ENCODE peak calls at places on chromosome 12, in nine cellular contexts. O, Z, C, F, E, U, H, I and L are unnamed samples.

GRCh38 chr12:103423061-103423473 is 72.7 kb downstream of the C12orf42 start:
- DNase-seq in O (no peak), Z (no peak), C (no peak), F (no peak), E (no peak), U (no peak), H (no peak), I (no peak), L (no peak)

GRCh38 chr12:32016680-32017482 is 57.7 kb downstream of the RESF1 start:
- DNase-seq in O (no peak), Z (no peak), C (no peak), F (no peak), E (no peak), U (no peak), H (no peak), I (no peak), L (no peak)

GRCh38 chr12:4107436-4107878 is 166.1 kb upstream of the CCND2 start:
- DNase-seq in O (no peak), Z (peak), C (peak), F (no peak), E (peak), U (peak), H (peak), I (peak), L (peak)

GRCh38 chr12:14665354-14666348 is 30.7 kb downstream of the GUCY2C start:
- DNase-seq in O (no peak), Z (no peak), C (no peak), F (no peak), E (no peak), U (no peak), H (no peak), I (no peak), L (no peak)

GRCh38 chr12:49825360-49825970 is 2.7 kb downstream of the NCKAP5L start:
- DNase-seq in O (no peak), Z (peak), C (no peak), F (peak), E (no peak), U (no peak), H (peak), I (no peak), L (no peak)

GRCh38 chr12:14997998-14998397 is 25.2 kb downstream of the PDE6H start:
- DNase-seq in O (no peak), Z (no peak), C (no peak), F (no peak), E (no peak), U (no peak), H (no peak), I (no peak), L (no peak)

GRCh38 chr12:56994231-56994746 is 12.1 kb downstream of the ZBTB39 start:
- DNase-seq in O (no peak), Z (no peak), C (no peak), F (no peak), E (no peak), U (no peak), H (no peak), I (no peak), L (no peak)

GRCh38 chr12:105928436-105928835 is 210.3 kb downstream of the NUAK1 start:
- DNase-seq in O (no peak), Z (no peak), C (no peak), F (no peak), E (no peak), U (no peak), H (no peak), I (no peak), L (no peak)

GRCh38 chr12:49189731-49190314 is 943 bp upstream of the TUBA1A start:
- DNase-seq in O (no peak), Z (peak), C (no peak), F (no peak), E (no peak), U (no peak), H (no peak), I (no peak), L (no peak)

GRCh38 chr12:116759783-116760581 is 21.9 kb downstream of the RNFT2 start:
- DNase-seq in O (no peak), Z (no peak), C (peak), F (no peak), E (no peak), U (peak), H (no peak), I (no peak), L (no peak)

GRCh38 chr12:95446511-95446910 is 27.4 kb upstream of the METAP2 start:
- DNase-seq in O (no peak), Z (peak), C (peak), F (peak), E (no peak), U (no peak), H (peak), I (peak), L (no peak)

GRCh38 chr12:71947645-71948105 is 9.0 kb downstream of the TPH2 start:
- DNase-seq in O (no peak), Z (peak), C (peak), F (no peak), E (no peak), U (no peak), H (peak), I (no peak), L (no peak)

GRCh38 chr12:111387747-111388365 is 17.9 kb upstream of the SH2B3 start:
- DNase-seq in O (no peak), Z (no peak), C (no peak), F (peak), E (no peak), U (no peak), H (no peak), I (no peak), L (no peak)

GRCh38 chr12:56839489-56840442 is 76.6 kb downstream of the HSD17B6 start:
- DNase-seq in O (peak), Z (peak), C (peak), F (peak), E (peak), U (no peak), H (peak), I (no peak), L (peak)